ENCODE peak calls at places on chromosomes 3 and 15, in eight cellular contexts. X, H, F, V, Y, S, B and N are unnamed samples.

GRCh38 chr3:184488577-184488976 is 73.0 kb upstream of the EPHB3 start:
- DNase-seq in X (no peak), H (no peak), F (no peak), V (no peak), Y (no peak), S (no peak), B (no peak), N (no peak)

GRCh38 chr15:31335991-31336942 is 9.6 kb downstream of the KLF13 start:
- DNase-seq in X (no peak), H (no peak), F (no peak), V (no peak), Y (no peak), S (no peak), B (no peak), N (no peak)

GRCh38 chr3:117322866-117323265 is 613.3 kb downstream of the TUSC7 start:
- DNase-seq in X (peak), H (peak), F (no peak), V (peak), Y (no peak), S (no peak), B (peak), N (peak)

GRCh38 chr3:145251311-145251710 is 909.7 kb downstream of the PLOD2 start:
- DNase-seq in X (peak), H (no peak), F (no peak), V (no peak), Y (no peak), S (no peak), B (no peak), N (no peak)

GRCh38 chr3:186042521-186043202 is 66.2 kb downstream of the ETV5 start:
- DNase-seq in X (no peak), H (no peak), F (no peak), V (no peak), Y (no peak), S (no peak), B (no peak), N (peak)

GRCh38 chr3:73021301-73021700 is 24.7 kb downstream of the PPP4R2 start:
- DNase-seq in X (no peak), H (no peak), F (no peak), V (no peak), Y (no peak), S (no peak), B (no peak), N (peak)

GRCh38 chr3:13148561-13149330 is 75.5 kb upstream of the IQSEC1 start:
- DNase-seq in X (no peak), H (no peak), F (no peak), V (peak), Y (no peak), S (no peak), B (no peak), N (no peak)

GRCh38 chr3:15766406-15766805 is 31.4 kb downstream of the ANKRD28 start:
- DNase-seq in X (no peak), H (no peak), F (no peak), V (no peak), Y (no peak), S (no peak), B (no peak), N (no peak)

GRCh38 chr15:80228959-80229610 is 22.9 kb downstream of the CTXND1 start:
- DNase-seq in X (peak), H (no peak), F (no peak), V (no peak), Y (no peak), S (no peak), B (peak), N (peak)

GRCh38 chr3:115624029-115624645 is 827 bp downstream of the GAP43 start:
- DNase-seq in X (no peak), H (no peak), F (no peak), V (no peak), Y (no peak), S (no peak), B (peak), N (no peak)

GRCh38 chr3:190695994-190696393 is 166.5 kb downstream of the GMNC start:
- DNase-seq in X (no peak), H (no peak), F (no peak), V (no peak), Y (no peak), S (no peak), B (no peak), N (no peak)

GRCh38 chr3:188602620-188603019 is 448.7 kb downstream of the LPP start:
- DNase-seq in X (no peak), H (no peak), F (no peak), V (no peak), Y (no peak), S (no peak), B (no peak), N (no peak)

GRCh38 chr15:96343529-96344072 is 13.1 kb downstream of the NR2F2 start:
- DNase-seq in X (peak), H (peak), F (no peak), V (no peak), Y (no peak), S (no peak), B (no peak), N (no peak)

GRCh38 chr3:173920386-173920785 is 522.8 kb downstream of the NLGN1 start:
- DNase-seq in X (peak), H (peak), F (no peak), V (no peak), Y (no peak), S (no peak), B (peak), N (no peak)

GRCh38 chr3:146300756-146301155 is 49.9 kb upstream of the PLSCR4 start:
- DNase-seq in X (no peak), H (no peak), F (no peak), V (no peak), Y (no peak), S (no peak), B (no peak), N (no peak)

GRCh38 chr3:181940703-181941102 is 229.0 kb downstream of the SOX2 start:
- DNase-seq in X (no peak), H (no peak), F (no peak), V (no peak), Y (no peak), S (no peak), B (no peak), N (no peak)
- TF ChIP-seq CTCF in X (no peak), H (no peak), F (no peak), V (no peak), Y (no peak), S (no peak), B (no peak), N (no peak)

GRCh38 chr15:40508216-40508615 is 37.4 kb downstream of the CHST14 start:
- DNase-seq in X (no peak), H (no peak), F (no peak), V (no peak), Y (no peak), S (no peak), B (no peak), N (no peak)

GRCh38 chr15:40510201-40510600 is 39.4 kb downstream of the CHST14 start:
- DNase-seq in X (no peak), H (no peak), F (no peak), V (no peak), Y (no peak), S (no peak), B (no peak), N (no peak)

GRCh38 chr15:40511093-40511471 is 40.3 kb downstream of the CHST14 start:
- DNase-seq in X (no peak), H (no peak), F (no peak), V (no peak), Y (peak), S (peak), B (peak), N (no peak)

GRCh38 chr15:40511472-40512133 is 40.8 kb downstream of the CHST14 start:
- DNase-seq in X (peak), H (peak), F (peak), V (peak), Y (peak), S (no peak), B (peak), N (peak)

DNA sequence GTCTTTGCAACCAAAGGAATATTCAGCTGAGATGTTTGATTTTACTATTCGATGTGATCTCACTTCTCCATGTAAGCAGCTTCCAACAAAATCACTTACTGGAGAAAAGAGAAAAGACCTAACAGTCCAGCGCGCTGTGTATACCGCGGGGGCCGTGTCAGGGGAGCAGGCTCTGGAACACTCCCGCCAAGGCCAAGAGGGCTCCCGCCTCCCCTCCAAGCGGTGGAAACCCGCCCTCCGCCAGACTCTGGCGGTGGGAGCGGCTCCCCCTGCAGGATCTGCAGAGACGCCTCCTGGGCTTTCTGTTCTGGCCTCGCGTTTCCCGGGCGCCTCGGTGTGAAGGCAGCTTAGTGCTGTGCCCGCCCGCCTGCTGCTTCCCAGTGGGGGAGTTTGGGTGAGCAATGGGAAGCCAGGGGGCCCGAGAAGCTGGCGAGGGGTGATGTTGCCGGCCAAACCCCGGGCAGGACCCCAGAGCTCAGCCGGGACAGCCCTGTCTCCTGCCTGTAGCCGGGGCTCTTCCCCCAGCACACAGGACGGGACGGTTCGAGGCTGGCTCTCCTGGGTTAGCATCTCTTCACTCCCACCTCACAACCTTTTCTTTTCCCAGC is 36.3 kb downstream of the CHST14 start:
- DNase-seq in X (peak), H (peak), F (peak), V (peak), Y (peak), S (no peak), B (peak), N (peak)
- H3K4me3 ChIP-seq in X (peak), H (no peak), F (peak), V (no peak), Y (peak), S (peak), B (peak), N (peak)

DNA sequence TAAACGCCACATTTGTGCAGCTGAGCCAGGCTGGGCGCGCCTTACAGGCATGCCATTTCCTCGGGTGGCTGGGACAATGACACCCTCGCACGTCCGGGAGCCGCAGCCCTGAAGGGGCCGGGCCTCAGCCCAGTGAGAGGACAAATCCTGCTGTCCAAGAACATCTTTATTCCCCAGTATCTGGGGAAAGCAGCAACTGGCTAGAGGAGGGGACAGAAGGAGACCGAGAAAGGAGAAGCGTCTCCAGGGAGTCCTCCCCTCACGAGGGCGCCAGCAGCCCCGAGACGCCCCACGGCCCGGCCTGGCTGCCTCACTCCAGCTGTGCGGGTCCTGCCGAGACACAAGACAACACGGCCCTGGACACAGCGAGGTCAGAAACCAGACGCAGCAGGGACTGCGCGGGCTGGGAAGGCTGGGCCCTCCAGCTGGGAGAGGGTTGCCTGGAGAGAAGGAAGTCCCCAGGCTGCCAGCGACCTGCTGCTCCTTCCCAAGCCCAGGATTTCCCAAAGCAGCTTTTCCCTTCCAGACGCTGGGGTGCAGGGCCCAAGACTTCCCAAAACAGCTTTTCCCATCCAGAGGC is 130.2 kb downstream of the CHSY1 start:
- DNase-seq in X (peak), H (peak), F (no peak), V (peak), Y (peak), S (no peak), B (peak), N (peak)
- TF ChIP-seq CTCF in X (peak), H (peak), F (no peak), V (peak), Y (no peak), S (peak), B (peak), N (peak)

GRCh38 chr3:197542741-197543454 is 12.9 kb downstream of the BDH1 start:
- DNase-seq in X (no peak), H (no peak), F (no peak), V (no peak), Y (no peak), S (no peak), B (no peak), N (no peak)
- H3K4me3 ChIP-seq in X (no peak), H (no peak), F (no peak), V (no peak), Y (no peak), S (no peak), B (no peak), N (no peak)